ENCODE peak calls at places on chromosomes 4 and X, in ten cellular contexts. D is activated T-helper 9 cell treated with anti-CD3 and anti-CD28 coated beads, Interleukin-2, amount 50 U/mL, for 16 hours; H is DMS53; Q is HuH-7; M is foreskin keratinocyte; V is MCF 10A; K is stimulated activated CD4-positive, alpha-beta T cell treated with anti-CD3 and anti-CD28 coated beads, Interleukin-1b, Interleukin-23, amount 100 ng/mL, for 4 hours; I is HT1080; T is head of caudate nucleus; G is DMS153. F is an unnamed sample.

GRCh38 chrX:47697171-47697570 is 38.2 kb upstream of the UXT start:
- DNase-seq in D (no peak), H (no peak), Q (no peak), M (peak; percentile 3), V (no peak), K (no peak), I (no peak), T (no peak), G (no peak), F (peak; percentile 35)

GRCh38 chrX:42490111-42490510 is 287.9 kb downstream of the PPP1R2C start:
- DNase-seq in D (no peak), H (no peak), Q (no peak), M (no peak), V (no peak), K (no peak), I (no peak), T (no peak), G (no peak), F (no peak)

GRCh38 chr4:163070023-163070422 is 96.7 kb downstream of the NAF1 start:
- DNase-seq in D (no peak), H (no peak), Q (no peak), M (no peak), V (no peak), K (no peak), I (peak; percentile 41), T (no peak), G (no peak), F (peak; percentile 21)

GRCh38 chrX:1398431-1399340 is 6.8 kb upstream of the SLC25A6 start:
- DNase-seq in D (no peak), H (no peak), Q (no peak), M (no peak), V (no peak), K (no peak), I (no peak), T (no peak), G (no peak), F (no peak)

GRCh38 chr4:40173470-40173875 is 23.4 kb upstream of the RHOH start:
- DNase-seq in D (no peak), H (no peak), Q (no peak), M (no peak), V (no peak), K (no peak), I (no peak), T (no peak), G (no peak), F (no peak)

GRCh38 chr4:37762294-37763163 is 64.0 kb upstream of the PGM2 start:
- DNase-seq in D (no peak), H (peak; percentile 72), Q (no peak), M (peak; percentile 97), V (peak; percentile 80), K (no peak), I (peak; percentile 42), T (peak; percentile 20), G (no peak), F (peak; percentile 99)

GRCh38 chrX:71911023-71911730 is 532 bp downstream of the NHSL2 start:
- DNase-seq in D (peak; percentile 14), H (peak; percentile 63), Q (no peak), M (peak; percentile 32), V (no peak), K (peak; percentile 30), I (peak; percentile 42), T (peak; percentile 13), G (no peak), F (no peak)

GRCh38 chr4:68748181-68748981 is 67.4 kb upstream of the UGT2B10 start:
- DNase-seq in D (no peak), H (no peak), Q (no peak), M (peak; percentile 90), V (peak; percentile 71), K (no peak), I (peak; percentile 73), T (no peak), G (no peak), F (peak; percentile 77)

GRCh38 chrX:30875957-30876356 is 13.1 kb downstream of the TAB3 start:
- DNase-seq in D (no peak), H (no peak), Q (no peak), M (peak; percentile 88), V (peak; percentile 88), K (no peak), I (peak; percentile 64), T (no peak), G (no peak), F (peak; percentile 89)

GRCh38 chr4:16573744-16574143 is 324.7 kb downstream of the LDB2 start:
- DNase-seq in D (no peak), H (no peak), Q (no peak), M (peak; percentile 44), V (peak; percentile 91), K (no peak), I (peak; percentile 29), T (no peak), G (no peak), F (no peak)

F was measured in bronchial epithelial cell.